ENCODE peak calls at places on chromosomes 4 and X, in seven cellular contexts. C is esophagus squamous epithelium, O is GM23338, P is fibroblast of lung, L is A549, U is ovary, K is upper lobe of left lung. R is an unnamed sample. For H3K4me1, the result is how much of the 10 kb centered on the place peaks cover.

GRCh38 chr4:75036046-75036445 is 103.1 kb downstream of the PARM1 start:
- DNase-seq in C (no peak), O (no peak), P (no peak), L (no peak), U (no peak), K (no peak), R (no peak)

GRCh38 chr4:86498560-86499166 is 95.5 kb upstream of the PTPN13 start:
- DNase-seq in C (no peak), O (peak), P (peak), L (peak), U (no peak), K (no peak), R (no peak)

GRCh38 chr4:86928400-86929255 is 6.2 kb upstream of the AFF1 start:
- DNase-seq in C (no peak), O (no peak), P (no peak), L (no peak), U (no peak), K (no peak), R (no peak)

GRCh38 chrX:152658302-152658701 is 20.6 kb downstream of the GABRQ start:
- DNase-seq in C (no peak), O (peak), P (no peak), L (no peak), U (no peak), K (no peak), R (no peak)

GRCh38 chr4:183747931-183748664 is 89.0 kb downstream of the TRAPPC11 start:
- DNase-seq in C (no peak), O (no peak), P (no peak), L (no peak), U (no peak), K (no peak), R (no peak)

GRCh38 chr4:174427562-174428140 is 94.6 kb downstream of the HPGD start:
- DNase-seq in C (no peak), O (no peak), P (no peak), L (no peak), U (no peak), K (no peak), R (no peak)

GRCh38 chr4:94642561-94642866 is 115.2 kb upstream of the BMPR1B start:
- DNase-seq in C (no peak), O (no peak), P (peak), L (no peak), U (no peak), K (no peak), R (no peak)

GRCh38 chrX:52983526-52983925 is 25.2 kb upstream of the FAM156A start:
- DNase-seq in C (no peak), O (no peak), P (peak), L (no peak), U (no peak), K (no peak), R (no peak)

GRCh38 chrX:23901065-23901464 is 6.7 kb downstream of the APOO start:
- DNase-seq in C (no peak), O (no peak), P (peak), L (peak), U (no peak), K (no peak), R (no peak)

GRCh38 chr4:26692014-26692726 is 108.3 kb downstream of the TBC1D19 start:
- DNase-seq in C (no peak), O (peak), P (peak), L (no peak), U (no peak), K (no peak), R (no peak)

GRCh38 chrX:120874678-120875557 is 748 bp downstream of the CT47B1 start:
- DNase-seq in C (no peak), O (no peak), P (no peak), L (no peak), U (no peak), K (peak), R (no peak)

GRCh38 chrX:118117069-118117405 is 427 bp upstream of the KLHL13 start:
- DNase-seq in C (no peak), O (no peak), P (no peak), L (no peak), U (no peak), K (no peak), R (no peak)

GRCh38 chr4:113872426-113873260 is 106.8 kb downstream of the ARSJ start:
- DNase-seq in C (no peak), O (no peak), P (peak), L (no peak), U (no peak), K (no peak), R (no peak)

GRCh38 chr4:7756561-7757355 is 182.9 kb downstream of the AFAP1 start:
- DNase-seq in C (no peak), O (no peak), P (peak), L (no peak), U (no peak), K (no peak), R (no peak)

GRCh38 chr4:81314196-81314896 is 99.3 kb upstream of the PRKG2 start:
- DNase-seq in C (no peak), O (no peak), P (no peak), L (peak), U (no peak), K (no peak), R (no peak)

GRCh38 chr4:16437836-16438235 is 211.6 kb upstream of the TAPT1 start:
- DNase-seq in C (no peak), O (no peak), P (peak), L (no peak), U (no peak), K (no peak), R (no peak)

GRCh38 chr4:182475539-182475938 is 232.3 kb downstream of the TENM3 start:
- DNase-seq in C (no peak), O (no peak), P (no peak), L (no peak), U (no peak), K (no peak), R (no peak)

GRCh38 chr4:16225681-16225995 is 633 bp downstream of the TAPT1 start:
- DNase-seq in C (no peak), O (no peak), P (peak), L (no peak), U (no peak), K (no peak), R (no peak)

GRCh38 chr4:140049024-140049923 is 104.7 kb downstream of the MAML3 start:
- DNase-seq in C (no peak), O (peak), P (peak), L (peak), U (peak), K (no peak), R (no peak)

GRCh38 chr4:77395481-77395880 is 210.1 kb upstream of the CXCL13 start:
- DNase-seq in C (no peak), O (no peak), P (no peak), L (no peak), U (no peak), K (no peak), R (no peak)

GRCh38 chr4:168859888-168860694 is 150.0 kb downstream of the CBR4 start:
- DNase-seq in C (no peak), O (no peak), P (peak), L (no peak), U (no peak), K (no peak), R (no peak)

GRCh38 chrX:151973851-151974335 is 583 bp downstream of the GABRE start:
- DNase-seq in C (no peak), O (peak), P (peak), L (no peak), U (no peak), K (no peak), R (peak)

GRCh38 chrX:14529288-14529989 is at the start of gene GLRA2:
- DNase-seq in C (no peak), O (peak), P (peak), L (peak), U (peak), K (no peak), R (no peak)

GRCh38 chrX:9342581-9343051 is 122.2 kb upstream of the TBL1X start:
- DNase-seq in C (no peak), O (peak), P (peak), L (peak), U (peak), K (peak), R (peak)

GRCh38 chrX:51804741-51805140 is 61.5 kb downstream of the GSPT2 start:
- DNase-seq in C (no peak), O (peak), P (no peak), L (peak), U (no peak), K (no peak), R (no peak)

GRCh38 chrX:18465051-18465450 is 39.6 kb downstream of the CDKL5 start:
- DNase-seq in C (no peak), O (no peak), P (no peak), L (peak), U (no peak), K (no peak), R (no peak)

GRCh38 chrX:40169193-40170086 is 71.7 kb upstream of the BCOR start:
- DNase-seq in C (peak), O (peak), P (peak), L (peak), U (peak), K (peak), R (no peak)

DNA sequence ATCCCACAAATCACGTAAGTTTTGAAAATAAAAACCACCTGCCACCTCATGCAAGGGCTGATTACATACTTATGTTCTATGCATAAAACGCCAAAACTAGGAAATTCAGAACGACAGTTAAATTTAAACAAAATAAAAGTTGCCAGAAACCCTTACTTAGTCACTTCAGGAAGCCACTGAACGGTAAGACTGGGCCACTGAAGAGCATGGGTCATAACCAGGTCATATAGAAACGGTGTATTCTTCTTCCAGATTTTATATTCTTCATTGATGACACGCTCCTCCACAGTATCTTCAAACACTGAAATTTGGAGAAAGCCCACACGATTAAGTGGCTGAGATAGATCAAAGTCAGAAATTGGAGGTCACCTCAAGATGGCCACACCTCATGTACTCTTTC is 1.2 kb downstream of the RBBP7 start:
- DNase-seq in C (no peak), O (no peak), P (no peak), L (no peak), U (no peak), K (no peak), R (no peak)
- H3K4me1 ChIP-seq in C (under half), O (under half), P (under half), L (under half), U (under half), K (under half), R (under half)

DNA sequence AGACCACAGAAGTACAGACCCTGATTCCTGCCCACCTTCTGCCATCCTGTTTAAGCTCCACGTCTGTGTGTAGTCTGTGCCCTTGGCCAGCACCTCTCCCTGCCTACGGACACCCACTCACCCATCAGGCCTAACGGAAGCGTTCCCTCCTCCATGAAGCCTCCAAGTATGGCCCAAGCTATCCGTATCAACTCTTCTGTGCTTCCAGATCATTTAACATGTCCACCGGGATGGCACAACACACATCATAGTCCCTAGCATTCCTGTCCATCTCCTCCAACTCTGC is 11.7 kb downstream of the WDR1 start:
- DNase-seq in C (no peak), O (no peak), P (no peak), L (no peak), U (no peak), K (no peak), R (no peak)
- H3K27ac ChIP-seq in C (peak), O (no peak), P (peak), L (no peak), U (peak), K (peak), R (peak)

GRCh38 chr4:153488719-153489384 is 22.7 kb downstream of the TMEM131L start:
- DNase-seq in C (no peak), O (peak), P (peak), L (no peak), U (no peak), K (peak), R (no peak)
- H3K4me1 ChIP-seq in C (half or more), O (half or more), P (under half), L (under half), U (under half), K (under half), R (half or more)

DNA sequence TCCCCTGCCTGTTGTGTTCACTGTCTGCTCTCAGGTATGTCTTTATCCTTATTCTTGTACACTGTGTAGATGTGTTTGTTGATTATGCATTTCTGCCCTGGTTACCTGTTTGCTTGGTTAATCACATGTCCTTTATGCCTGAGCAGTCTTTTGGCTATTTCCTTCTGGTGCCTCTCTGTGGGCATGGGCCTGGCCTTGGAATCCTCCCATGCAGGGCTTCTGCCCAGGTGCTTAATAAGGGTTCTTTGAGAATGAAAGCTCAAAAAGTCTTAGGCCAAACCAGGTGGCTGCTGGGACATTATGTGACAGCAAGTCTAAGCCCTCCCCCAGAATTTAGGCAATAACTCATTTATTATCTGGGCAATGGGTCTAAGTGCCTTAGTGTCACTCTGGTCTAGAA is 26.5 kb downstream of the OTUD6A start:
- DNase-seq in C (no peak), O (no peak), P (no peak), L (no peak), U (no peak), K (no peak), R (no peak)
- H3K27ac ChIP-seq in C (no peak), O (no peak), P (no peak), L (no peak), U (no peak), K (no peak), R (no peak)

R was measured in thoracic aorta.